ENCODE peak calls at places on chromosome 10, in six cellular contexts. One of them, this sample, is unnamed.
A peak's percentile ranks its signal among the peaks of the same experiment; 100 is the strongest.

GRCh38 chr10:78321500-78321899 is 287.8 kb downstream of the RPS24 start:
- DNase-seq in ureter: no peak
- DNase-seq in effector memory CD4-positive, alpha-beta T cell: no peak
- DNase-seq in PC-9: no peak
- DNase-seq in T-cell: no peak
- DNase-seq in HEK293T: no peak
- DNase-seq in this sample: no peak

GRCh38 chr10:132524443-132525285 is 12.9 kb upstream of the INPP5A start:
- DNase-seq in ureter: peak; percentile 31
- DNase-seq in effector memory CD4-positive, alpha-beta T cell: no peak
- DNase-seq in T-cell: no peak
- DNase-seq in PC-9: no peak
- DNase-seq in HEK293T: no peak
- DNase-seq in this sample: no peak

GRCh38 chr10:5317547-5318107 is 47.1 kb upstream of the UCN3 start:
- DNase-seq in HEK293T: no peak
- DNase-seq in T-cell: peak; percentile 36
- DNase-seq in PC-9: peak; percentile 70
- DNase-seq in effector memory CD4-positive, alpha-beta T cell: peak; percentile 52
- DNase-seq in ureter: peak; percentile 54
- DNase-seq in this sample: peak; percentile 26

GRCh38 chr10:131947631-131948347 is 33.9 kb downstream of the BNIP3 start:
- DNase-seq in ureter: no peak
- DNase-seq in effector memory CD4-positive, alpha-beta T cell: no peak
- DNase-seq in T-cell: no peak
- DNase-seq in HEK293T: no peak
- DNase-seq in PC-9: peak; percentile 48
- DNase-seq in this sample: no peak

GRCh38 chr10:15436696-15437095 is 65.6 kb upstream of the FAM171A1 start:
- DNase-seq in T-cell: no peak
- DNase-seq in HEK293T: no peak
- DNase-seq in PC-9: no peak
- DNase-seq in ureter: no peak
- DNase-seq in effector memory CD4-positive, alpha-beta T cell: no peak
- DNase-seq in this sample: no peak

GRCh38 chr10:84294766-84295447 is 33.5 kb upstream of the CCSER2 start:
- DNase-seq in T-cell: no peak
- DNase-seq in PC-9: no peak
- DNase-seq in effector memory CD4-positive, alpha-beta T cell: no peak
- DNase-seq in HEK293T: no peak
- DNase-seq in ureter: no peak
- DNase-seq in this sample: no peak

GRCh38 chr10:61830072-61830845 is 71.2 kb upstream of the ARID5B start:
- DNase-seq in effector memory CD4-positive, alpha-beta T cell: no peak
- DNase-seq in ureter: no peak
- DNase-seq in T-cell: no peak
- DNase-seq in HEK293T: no peak
- DNase-seq in PC-9: no peak
- DNase-seq in this sample: no peak

GRCh38 chr10:95601116-95601719 is 40.0 kb upstream of the SORBS1 start:
- DNase-seq in HEK293T: peak; percentile 90
- DNase-seq in ureter: peak; percentile 88
- DNase-seq in effector memory CD4-positive, alpha-beta T cell: peak; percentile 6
- DNase-seq in T-cell: peak; percentile 12
- DNase-seq in PC-9: peak; percentile 62
- DNase-seq in this sample: peak; percentile 1

GRCh38 chr10:97534746-97535367 is 36.1 kb downstream of the UBTD1 start:
- DNase-seq in effector memory CD4-positive, alpha-beta T cell: no peak
- DNase-seq in T-cell: no peak
- DNase-seq in ureter: no peak
- DNase-seq in HEK293T: peak; percentile 80
- DNase-seq in PC-9: no peak
- DNase-seq in this sample: no peak

GRCh38 chr10:58209669-58210068 is 58.0 kb downstream of the IPMK start:
- DNase-seq in ureter: no peak
- DNase-seq in effector memory CD4-positive, alpha-beta T cell: no peak
- DNase-seq in HEK293T: no peak
- DNase-seq in T-cell: no peak
- DNase-seq in PC-9: no peak
- DNase-seq in this sample: no peak

GRCh38 chr10:71729023-71729649 is 9.6 kb upstream of the C10orf105 start:
- DNase-seq in PC-9: peak; percentile 95
- DNase-seq in ureter: peak; percentile 87
- DNase-seq in effector memory CD4-positive, alpha-beta T cell: no peak
- DNase-seq in HEK293T: no peak
- DNase-seq in T-cell: no peak
- DNase-seq in this sample: no peak